ENCODE peak calls at places on chromosomes 3 and 15, in ten cellular contexts. D is sigmoid colon; M is progenitor cell of endocrine pancreas; N is GM03348; G is HCEC 1CT; Y is T-cell; Q is Peyer's patch; X is NCI-H69; T is stimulated activated CD4-positive, alpha-beta T cell treated with anti-CD3 and anti-CD28 coated beads, Interleukin-4, amount 100 ng/mL, for 4 hours; L is iris pigment epithelial cell. V is an unnamed sample.
A peak's percentile ranks its signal among the peaks of the same experiment; 100 is the strongest.

GRCh38 chr15:31733424-31733823 is 296.9 kb upstream of the CHRNA7 start:
- DNase-seq in D (no peak), M (no peak), N (no peak), G (no peak), Y (no peak), Q (no peak), X (no peak), T (no peak), L (no peak), V (no peak)

GRCh38 chr3:54777141-54777540 is 150.7 kb downstream of the LRTM1 start:
- DNase-seq in D (no peak), M (no peak), N (no peak), G (no peak), Y (no peak), Q (no peak), X (no peak), T (no peak), L (no peak), V (no peak)

GRCh38 chr3:190534386-190534785 is 20.5 kb downstream of the IL1RAP start:
- DNase-seq in D (no peak), M (no peak), N (no peak), G (peak; percentile 6), Y (no peak), Q (no peak), X (no peak), T (no peak), L (no peak), V (no peak)

GRCh38 chr15:29433050-29433318 is 163.4 kb upstream of the NSMCE3 start:
- DNase-seq in D (no peak), M (no peak), N (no peak), G (no peak), Y (no peak), Q (no peak), X (no peak), T (no peak), L (no peak), V (no peak)

GRCh38 chr3:45472795-45473194 is 84.4 kb downstream of the LARS2 start:
- DNase-seq in D (no peak), M (no peak), N (no peak), G (no peak), Y (no peak), Q (no peak), X (no peak), T (no peak), L (no peak), V (no peak)

GRCh38 chr3:42169579-42169978 is 78.4 kb downstream of the TRAK1 start:
- DNase-seq in D (peak; percentile 13), M (no peak), N (no peak), G (no peak), Y (no peak), Q (no peak), X (no peak), T (no peak), L (no peak), V (no peak)

GRCh38 chr3:37542772-37543449 is 318.8 kb upstream of the CTDSPL start:
- DNase-seq in D (no peak), M (no peak), N (no peak), G (no peak), Y (no peak), Q (no peak), X (no peak), T (no peak), L (no peak), V (no peak)

GRCh38 chr3:187150599-187150998 is 11.3 kb upstream of the RPL39L start:
- DNase-seq in D (no peak), M (no peak), N (no peak), G (no peak), Y (peak; percentile 51), Q (no peak), X (peak; percentile 15), T (peak; percentile 60), L (no peak), V (peak; percentile 46)

GRCh38 chr3:136195258-136196063 is 674 bp downstream of the MSL2 start:
- DNase-seq in D (peak; percentile 90), M (peak; percentile 61), N (peak; percentile 85), G (peak; percentile 74), Y (peak; percentile 78), Q (peak; percentile 79), X (peak; percentile 82), T (peak; percentile 65), L (peak; percentile 72), V (peak; percentile 68)

GRCh38 chr3:127410678-127411077 is 122.8 kb upstream of the PRR20G start:
- DNase-seq in D (peak; percentile 43), M (no peak), N (no peak), G (no peak), Y (no peak), Q (no peak), X (no peak), T (no peak), L (no peak), V (no peak)

GRCh38 chr3:43259626-43260025 is 26.7 kb upstream of the SNRK start:
- DNase-seq in D (no peak), M (no peak), N (no peak), G (peak; percentile 11), Y (no peak), Q (no peak), X (no peak), T (no peak), L (no peak), V (no peak)

V was measured in effector CD8-positive, alpha-beta T cell.